ENCODE peak calls at places on chromosomes 11 and 22, in six cellular contexts. Y is GM12878, U is K562, T is Panc1, O is SK-N-SH, W is HepG2. G is an unnamed sample.
A peak's percentile ranks its signal among the peaks of the same experiment; 100 is the strongest.

GRCh38 chr11:85627332-85627997 is at the start of gene DLG2:
- DNase-seq in O (peak; percentile 21), T (no peak), W (no peak), Y (no peak), U (no peak), G (no peak)

GRCh38 chr22:31104869-31105268 is 2.5 kb downstream of the SELENOM start:
- DNase-seq in U (no peak), T (no peak), Y (no peak), W (no peak), O (no peak), G (no peak)

GRCh38 chr22:23251445-23252093 is 71.3 kb downstream of the BCR start:
- DNase-seq in O (no peak), W (peak; percentile 61), U (no peak), Y (no peak), T (peak; percentile 5), G (peak; percentile 12)

GRCh38 chr22:27262371-27262770 is 539.2 kb downstream of the MN1 start:
- DNase-seq in O (no peak), T (no peak), Y (no peak), U (no peak), W (no peak), G (no peak)

GRCh38 chr22:19196841-19197612 is 18.5 kb upstream of the SLC25A1 start:
- DNase-seq in Y (no peak), T (no peak), O (no peak), W (no peak), U (no peak), G (no peak)

GRCh38 chr11:114551060-114551459 is 8.6 kb downstream of the NXPE1 start:
- DNase-seq in O (no peak), T (no peak), Y (no peak), U (no peak), W (no peak), G (no peak)

GRCh38 chr11:72971211-72971610 is 157.0 kb downstream of the ATG16L2 start:
- DNase-seq in Y (no peak), W (no peak), T (no peak), U (no peak), O (no peak), G (no peak)

GRCh38 chr11:131724436-131724995 is 354.1 kb downstream of the NTM start:
- DNase-seq in T (no peak), Y (no peak), U (no peak), O (no peak), W (no peak), G (no peak)

GRCh38 chr11:23211221-23211620 is 350.9 kb upstream of the CCDC179 start:
- DNase-seq in W (no peak), T (no peak), U (no peak), O (no peak), Y (no peak), G (no peak)

GRCh38 chr11:118911880-118912741 is 13.6 kb downstream of the BCL9L start:
- DNase-seq in O (no peak), Y (no peak), U (peak; percentile 88), T (peak; percentile 96), W (peak; percentile 83), G (peak; percentile 96)

GRCh38 chr22:37242395-37242918 is 1.6 kb downstream of the RAC2 start:
- DNase-seq in U (peak; percentile 89), Y (peak; percentile 92), O (peak; percentile 60), W (no peak), T (no peak), G (no peak)

GRCh38 chr22:46107753-46108563 is 42.4 kb upstream of the PPARA start:
- DNase-seq in T (no peak), U (no peak), Y (no peak), O (peak; percentile 76), W (no peak), G (no peak)

GRCh38 chr11:72582206-72583176 is 91.7 kb downstream of the PDE2A start:
- DNase-seq in T (no peak), Y (no peak), W (no peak), U (no peak), O (no peak), G (no peak)

GRCh38 chr11:112156153-112156552 is 7.7 kb downstream of the IL18 start:
- DNase-seq in O (no peak), U (no peak), W (no peak), T (no peak), Y (no peak), G (no peak)

GRCh38 chr11:112159098-112159761 is 4.7 kb downstream of the IL18 start:
- DNase-seq in O (no peak), U (no peak), W (no peak), Y (no peak), T (no peak), G (no peak)

GRCh38 chr11:112160452-112160851 is 3.4 kb downstream of the IL18 start:
- DNase-seq in W (no peak), U (no peak), O (no peak), T (no peak), Y (no peak), G (no peak)

GRCh38 chr11:112156594-112157273 is 7.2 kb downstream of the IL18 start:
- DNase-seq in U (no peak), W (no peak), Y (no peak), T (no peak), O (no peak), G (no peak)

GRCh38 chr11:112157274-112157766 is 6.6 kb downstream of the IL18 start:
- DNase-seq in W (peak; percentile 94), U (no peak), O (no peak), Y (no peak), T (peak; percentile 99), G (peak; percentile 98)
- TF ChIP-seq SIN3A in W (no peak), U (no peak), O (peak; percentile 28), Y (no peak), T (no peak), G (peak; percentile 95)

DNA sequence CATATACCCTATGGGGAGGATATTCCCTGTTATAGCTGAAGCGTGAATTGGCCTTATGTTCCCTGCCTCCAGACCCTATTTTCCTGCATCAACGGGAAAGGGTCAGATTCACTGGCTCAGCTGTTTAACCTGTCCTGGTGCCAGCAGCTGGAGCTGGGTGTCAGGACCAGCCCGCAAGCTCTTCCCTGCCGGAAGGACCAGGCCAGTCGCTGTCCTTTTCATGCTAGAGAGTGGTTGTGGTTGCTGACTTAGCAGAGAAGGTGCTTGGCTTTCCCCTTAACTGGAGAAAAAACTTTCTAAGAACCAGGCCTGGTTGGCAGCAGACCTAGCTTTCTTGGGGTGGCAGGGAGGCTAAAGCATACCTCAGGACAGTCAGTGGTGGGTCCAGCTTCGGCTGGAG is 5.2 kb upstream of the SREBF2 start:
- DNase-seq in T (no peak), W (no peak), O (no peak), Y (no peak), U (no peak), G (no peak)
- TF ChIP-seq REST in T (no peak), W (no peak), O (no peak), Y (no peak), U (no peak), G (no peak)

GRCh38 chr11:7578276-7578955 is 64.6 kb downstream of the PPFIBP2 start:
- DNase-seq in Y (no peak), W (no peak), T (no peak), O (peak; percentile 22), U (no peak), G (no peak)

GRCh38 chr11:7576671-7577225 is 62.9 kb downstream of the PPFIBP2 start:
- DNase-seq in W (no peak), O (peak; percentile 55), T (no peak), U (no peak), Y (no peak), G (no peak)

GRCh38 chr11:7575841-7576451 is 62.1 kb downstream of the PPFIBP2 start:
- DNase-seq in W (peak; percentile 26), T (no peak), O (peak; percentile 18), Y (no peak), U (no peak), G (no peak)

GRCh38 chr11:7577883-7578242 is 64.1 kb downstream of the PPFIBP2 start:
- DNase-seq in W (no peak), U (no peak), O (peak; percentile 51), T (no peak), Y (no peak), G (no peak)

GRCh38 chr11:7577226-7577882 is 63.6 kb downstream of the PPFIBP2 start:
- DNase-seq in U (no peak), Y (no peak), O (peak; percentile 29), W (no peak), T (no peak), G (no peak)
- TF ChIP-seq SIN3A in U (no peak), Y (no peak), O (no peak), W (no peak), T (no peak), G (no peak)

DNA sequence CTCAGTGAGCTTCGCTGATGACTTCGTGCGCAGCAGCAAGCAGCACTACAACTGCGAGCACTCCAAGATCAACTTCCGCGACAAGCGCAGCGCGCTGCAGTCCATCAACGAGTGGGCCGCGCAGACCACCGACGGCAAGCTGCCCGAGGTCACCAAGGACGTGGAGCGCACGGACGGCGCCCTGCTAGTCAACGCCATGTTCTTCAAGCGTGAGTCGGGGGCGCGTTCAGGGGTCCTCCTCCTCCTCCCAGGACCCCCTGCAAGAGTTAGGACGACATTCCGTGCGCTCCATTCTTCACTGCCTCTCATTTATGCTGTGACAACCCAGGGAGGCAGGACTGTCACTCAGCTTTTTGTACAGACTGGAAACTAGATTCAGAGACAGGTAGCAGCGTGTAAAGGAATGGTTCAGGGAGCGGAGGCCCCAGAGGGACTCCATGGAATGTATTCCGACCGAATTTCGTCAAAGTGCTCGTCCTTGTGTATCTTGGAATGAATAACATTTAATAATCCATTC is 4.8 kb downstream of the SERPINH1 start:
- DNase-seq in U (no peak), W (no peak), O (no peak), Y (no peak), T (no peak), G (no peak)
- TF ChIP-seq REST in U (no peak), W (no peak), O (no peak), Y (no peak), T (no peak), G (no peak)

DNA sequence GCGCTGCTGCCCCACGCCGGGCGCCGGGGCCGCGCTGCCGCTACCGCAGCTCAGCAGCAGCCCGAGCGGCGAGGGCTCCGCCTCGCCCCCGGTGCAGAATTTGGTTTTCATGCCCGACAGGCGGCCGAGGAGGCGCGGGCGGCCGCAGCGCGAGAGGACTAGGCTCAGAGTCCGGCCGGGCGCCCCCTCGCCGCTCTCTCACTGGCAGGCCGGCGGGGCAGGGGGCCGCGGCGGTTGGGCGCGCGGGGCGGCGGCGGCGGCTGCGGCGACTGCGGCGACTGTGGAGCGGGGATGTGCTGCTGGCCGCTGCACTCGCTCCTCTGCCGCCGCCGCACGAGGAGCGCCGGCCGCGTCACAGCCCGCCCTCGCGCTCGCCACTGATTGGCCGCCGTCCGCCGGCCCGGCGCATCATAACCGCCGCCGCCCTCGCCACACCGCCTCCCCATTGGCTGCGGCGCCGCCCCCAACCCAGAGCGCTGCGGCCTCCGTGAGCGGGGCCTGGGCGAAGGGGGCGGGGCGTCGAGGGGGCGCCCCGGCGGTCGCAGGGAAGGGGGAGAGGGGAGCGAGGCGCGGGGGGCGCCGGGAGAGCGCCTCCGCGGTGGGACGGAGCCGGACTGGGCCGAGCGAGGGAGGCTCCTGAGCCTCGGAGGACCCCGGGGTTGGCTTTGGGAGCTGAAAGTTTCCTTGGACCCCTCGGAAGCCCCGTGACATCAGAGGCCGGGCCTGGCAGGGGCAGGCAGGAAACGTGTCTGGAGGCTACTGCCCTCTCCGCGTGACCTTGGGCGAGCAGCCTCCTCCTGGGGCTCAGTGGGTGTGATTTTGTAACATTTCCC is at the start of gene CHKA:
- DNase-seq in U (peak; percentile 98), O (peak; percentile 99), W (peak; percentile 84), Y (peak; percentile 47), T (no peak), G (peak; percentile 64)
- TF ChIP-seq SIN3A in U (no peak), O (no peak), W (peak; percentile 76), Y (no peak), T (no peak), G (no peak)